ENCODE peak calls at places on chromosomes 4 and X, in seven cellular contexts. L is Caco-2; S is transverse colon; J is lower lobe of right lung; X is CD8-positive, alpha-beta T cell; M is upper lobe of right lung; P is HCT116. H is an unnamed sample.

GRCh38 chr4:129455462-129455861 is 359.5 kb downstream of the C4orf33 start:
- DNase-seq in J (no peak), X (no peak), M (no peak), P (no peak), L (no peak), S (no peak), H (no peak)

GRCh38 chr4:110119880-110120279 is 78.5 kb downstream of the ELOVL6 start:
- DNase-seq in S (no peak), J (no peak), X (no peak), L (no peak), P (no peak), M (no peak), H (no peak)

GRCh38 chr4:52941450-52941849 is 79.3 kb downstream of the RASL11B start:
- DNase-seq in M (no peak), L (no peak), S (no peak), J (no peak), X (no peak), P (no peak), H (no peak)

GRCh38 chrX:53474707-53475106 is 40.5 kb upstream of the HSD17B10 start:
- DNase-seq in J (no peak), S (no peak), P (no peak), M (no peak), X (no peak), L (no peak), H (no peak)

GRCh38 chr4:153731239-153731638 is 28.6 kb downstream of the RNF175 start:
- DNase-seq in J (no peak), M (no peak), X (no peak), P (no peak), S (no peak), L (no peak), H (no peak)

GRCh38 chr4:107999932-108000539 is 10.3 kb downstream of the HADH start:
- DNase-seq in L (no peak), M (no peak), P (no peak), S (no peak), J (no peak), X (no peak), H (no peak)

GRCh38 chr4:81453024-81453423 is 18.7 kb downstream of the RASGEF1B start:
- DNase-seq in P (no peak), X (no peak), J (no peak), M (no peak), S (no peak), L (no peak), H (no peak)

GRCh38 chrX:45479835-45480422 is 279.3 kb upstream of the DIPK2B start:
- DNase-seq in S (no peak), J (no peak), L (no peak), P (peak; percentile 85), X (no peak), M (no peak), H (no peak)

GRCh38 chrX:38570396-38570795 is 9.1 kb downstream of the TSPAN7 start:
- DNase-seq in M (no peak), S (no peak), L (no peak), P (no peak), X (no peak), J (no peak), H (no peak)

GRCh38 chr4:6649216-6649615 is 8.7 kb downstream of the MRFAP1 start:
- DNase-seq in X (no peak), M (no peak), S (no peak), P (no peak), J (no peak), L (no peak), H (no peak)

GRCh38 chr4:133865606-133866327 is 335.8 kb downstream of the PABPC4L start:
- DNase-seq in M (no peak), X (no peak), J (no peak), S (no peak), P (peak; percentile 75), L (peak; percentile 16), H (no peak)

GRCh38 chrX:22577181-22577580 is 304.5 kb downstream of the CBLL2 start:
- DNase-seq in L (no peak), S (no peak), P (no peak), X (no peak), M (no peak), J (no peak), H (no peak)

GRCh38 chr4:183426507-183426906 is 17.9 kb upstream of the CDKN2AIP start:
- DNase-seq in M (no peak), L (no peak), X (peak; percentile 45), J (no peak), P (no peak), S (no peak), H (no peak)

GRCh38 chr4:165355900-165356300 is 22.9 kb upstream of the CPE start:
- DNase-seq in P (peak; percentile 59), J (no peak), L (peak; percentile 12), X (no peak), S (no peak), M (no peak), H (no peak)

GRCh38 chrX:9885150-9885549 is 82.0 kb upstream of the CLDN34 start:
- DNase-seq in M (peak; percentile 80), P (peak; percentile 16), S (peak; percentile 64), L (peak; percentile 56), J (peak; percentile 77), X (peak; percentile 54), H (no peak)

GRCh38 chrX:73977542-73978169 is 326.3 kb upstream of the ZCCHC13 start:
- DNase-seq in L (no peak), S (no peak), M (no peak), J (no peak), X (no peak), P (no peak), H (no peak)

GRCh38 chr4:125368161-125368560 is 53.4 kb downstream of the FAT4 start:
- DNase-seq in M (no peak), J (no peak), X (no peak), S (no peak), P (no peak), L (no peak), H (no peak)

GRCh38 chr4:183773790-183774189 is 114.7 kb downstream of the TRAPPC11 start:
- DNase-seq in P (no peak), M (no peak), J (no peak), S (no peak), X (no peak), L (no peak), H (no peak)

GRCh38 chr4:163592207-163592606 is 97.7 kb downstream of the TMA16 start:
- DNase-seq in J (no peak), P (no peak), X (no peak), L (no peak), S (no peak), M (no peak), H (no peak)

GRCh38 chr4:28481565-28481964 is 1620.9 kb downstream of the STIM2 start:
- DNase-seq in S (peak; percentile 76), P (no peak), J (no peak), L (peak; percentile 26), M (no peak), X (no peak), H (no peak)

GRCh38 chr4:140188975-140189374 is 35.0 kb upstream of the MAML3 start:
- DNase-seq in M (peak; percentile 65), P (no peak), L (no peak), X (no peak), S (no peak), J (peak; percentile 49), H (no peak)

GRCh38 chr4:187070158-187070557 is 346.5 kb upstream of the FAT1 start:
- DNase-seq in S (no peak), X (no peak), P (no peak), L (no peak), M (no peak), J (no peak), H (no peak)

GRCh38 chr4:187075514-187075913 is 351.9 kb upstream of the FAT1 start:
- DNase-seq in J (no peak), S (no peak), X (no peak), M (no peak), P (no peak), L (no peak), H (no peak)

GRCh38 chr4:187070740-187071139 is 347.1 kb upstream of the FAT1 start:
- DNase-seq in P (no peak), L (no peak), J (no peak), M (no peak), S (no peak), X (no peak), H (no peak)

GRCh38 chr4:187071896-187072295 is 348.2 kb upstream of the FAT1 start:
- DNase-seq in M (no peak), X (no peak), P (no peak), J (no peak), L (no peak), S (no peak), H (no peak)

GRCh38 chr4:187073820-187074219 is 350.2 kb upstream of the FAT1 start:
- DNase-seq in M (no peak), P (no peak), L (no peak), X (no peak), S (no peak), J (no peak), H (no peak)
- H3K27me3 ChIP-seq in M (no peaks in the 10 kb centered on the region), P (no peaks in the 10 kb centered on the region), L (no peaks in the 10 kb centered on the region), X (no peaks in the 10 kb centered on the region), S (no peaks in the 10 kb centered on the region), J (no peaks in the 10 kb centered on the region), H (no peaks in the 10 kb centered on the region)

GRCh38 chr4:30396772-30397475 is 323.2 kb upstream of the PCDH7 start:
- DNase-seq in S (no peak), M (no peak), L (no peak), J (no peak), P (no peak), X (no peak), H (no peak)
- TF ChIP-seq CTCF in S (no peak), M (no peak), L (no peak), J (no peak), P (no peak), X (no peak), H (no peak)

GRCh38 chr4:94453534-94453963 is 1.8 kb downstream of the PDLIM5 start:
- DNase-seq in P (no peak), S (no peak), M (no peak), X (no peak), J (no peak), L (peak; percentile 11), H (no peak)

GRCh38 chr4:94454405-94454804 is 2.7 kb downstream of the PDLIM5 start:
- DNase-seq in X (no peak), S (no peak), J (no peak), L (no peak), P (no peak), M (no peak), H (no peak)

GRCh38 chr4:94452476-94453300 is 946 bp downstream of the PDLIM5 start:
- DNase-seq in M (peak; percentile 87), J (peak; percentile 84), P (peak; percentile 61), S (peak; percentile 92), X (peak; percentile 49), L (peak; percentile 66), H (peak; percentile 93)

GRCh38 chr4:94457692-94458106 is 6.0 kb downstream of the PDLIM5 start:
- DNase-seq in S (no peak), J (no peak), P (no peak), M (no peak), X (no peak), L (no peak), H (no peak)

GRCh38 chr4:94455081-94455480 is 3.3 kb downstream of the PDLIM5 start:
- DNase-seq in X (no peak), P (no peak), M (no peak), S (peak; percentile 83), J (peak; percentile 48), L (peak; percentile 50), H (peak; percentile 91)
- H3K4me3 ChIP-seq in X (no peak overlapping the region), P (no peak overlapping the region), M (no peak overlapping the region), S (no peak overlapping the region), J (no peak overlapping the region), L (no peak overlapping the region), H (peak overlapping the region; percentile 100)

DNA sequence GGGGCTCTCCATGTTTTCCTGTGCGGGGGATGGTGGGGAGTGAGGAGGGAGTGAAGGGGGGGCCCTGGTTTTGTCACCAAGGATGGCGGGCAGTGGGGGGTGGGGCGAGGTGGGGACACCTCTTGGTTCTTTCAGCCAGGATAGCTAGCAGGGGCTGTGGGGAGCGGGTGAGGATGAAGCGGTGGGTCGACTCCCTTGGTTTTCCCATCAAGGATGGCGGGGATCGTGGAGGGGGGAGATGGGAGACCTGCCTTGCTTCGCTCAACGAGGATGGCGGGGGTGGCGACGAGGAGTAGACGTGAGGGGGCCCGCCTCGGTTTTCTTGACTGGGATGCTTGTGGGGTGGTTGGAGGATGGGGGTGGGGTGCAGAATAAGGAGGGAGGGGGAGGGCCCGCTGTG is 633 bp downstream of the FHL1 start:
- DNase-seq in P (no peak), S (no peak), J (no peak), M (no peak), X (no peak), L (no peak), H (no peak)
- H3K27me3 ChIP-seq in P (no peaks in the 10 kb centered on the region), S (no peaks in the 10 kb centered on the region), J (no peaks in the 10 kb centered on the region), M (no peaks in the 10 kb centered on the region), X (no peaks in the 10 kb centered on the region), L (no peaks in the 10 kb centered on the region), H (no peaks in the 10 kb centered on the region)